ENCODE peak calls at places on chromosomes 3 and 15, in seven cellular contexts. One of them, this sample, is unnamed.

GRCh38 chr3:105938826-105939225 is 70.0 kb upstream of the CBLB start:
- DNase-seq in nephron progenitor cell: no peak
- DNase-seq in GM12864: no peak
- DNase-seq in suprapubic skin: no peak
- DNase-seq in GM20000: no peak
- DNase-seq in RWPE1: no peak
- DNase-seq in PC-9: no peak
- DNase-seq in this sample: no peak

GRCh38 chr15:40906101-40906946 is 12.1 kb downstream of the VPS18 start:
- DNase-seq in nephron progenitor cell: peak
- DNase-seq in GM12864: peak
- DNase-seq in suprapubic skin: peak
- DNase-seq in GM20000: peak
- DNase-seq in RWPE1: peak
- DNase-seq in PC-9: peak
- DNase-seq in this sample: peak

GRCh38 chr3:116614795-116615362 is 94.7 kb upstream of the TUSC7 start:
- DNase-seq in nephron progenitor cell: no peak
- DNase-seq in GM12864: no peak
- DNase-seq in suprapubic skin: no peak
- DNase-seq in GM20000: no peak
- DNase-seq in RWPE1: peak
- DNase-seq in PC-9: no peak
- DNase-seq in this sample: no peak

GRCh38 chr15:34984884-34985630 is 3.0 kb downstream of the ZNF770 start:
- DNase-seq in nephron progenitor cell: no peak
- DNase-seq in GM12864: no peak
- DNase-seq in suprapubic skin: no peak
- DNase-seq in GM20000: no peak
- DNase-seq in RWPE1: no peak
- DNase-seq in PC-9: no peak
- DNase-seq in this sample: no peak

GRCh38 chr15:40301467-40302179 is 6.1 kb downstream of the PLCB2 start:
- DNase-seq in nephron progenitor cell: no peak
- DNase-seq in GM12864: no peak
- DNase-seq in suprapubic skin: no peak
- DNase-seq in GM20000: no peak
- DNase-seq in RWPE1: no peak
- DNase-seq in PC-9: no peak
- DNase-seq in this sample: no peak

GRCh38 chr15:78242128-78242527 is 7.8 kb upstream of the ACSBG1 start:
- DNase-seq in nephron progenitor cell: peak
- DNase-seq in GM12864: no peak
- DNase-seq in suprapubic skin: no peak
- DNase-seq in GM20000: no peak
- DNase-seq in RWPE1: no peak
- DNase-seq in PC-9: no peak
- DNase-seq in this sample: no peak

GRCh38 chr3:14915636-14916222 is 31.7 kb upstream of the NR2C2 start:
- DNase-seq in nephron progenitor cell: no peak
- DNase-seq in GM12864: no peak
- DNase-seq in suprapubic skin: peak
- DNase-seq in GM20000: no peak
- DNase-seq in RWPE1: no peak
- DNase-seq in PC-9: no peak
- DNase-seq in this sample: peak

GRCh38 chr3:137172703-137173102 is 214.9 kb downstream of the IL20RB start:
- DNase-seq in nephron progenitor cell: no peak
- DNase-seq in GM12864: no peak
- DNase-seq in suprapubic skin: no peak
- DNase-seq in GM20000: no peak
- DNase-seq in RWPE1: no peak
- DNase-seq in PC-9: no peak
- DNase-seq in this sample: no peak

GRCh38 chr3:112582242-112582874 is 20.5 kb downstream of the SLC35A5 start:
- DNase-seq in nephron progenitor cell: peak
- DNase-seq in GM12864: no peak
- DNase-seq in suprapubic skin: no peak
- DNase-seq in GM20000: no peak
- DNase-seq in RWPE1: no peak
- DNase-seq in PC-9: peak
- DNase-seq in this sample: peak

GRCh38 chr3:131796558-131796957 is 238.3 kb downstream of the CPNE4 start:
- DNase-seq in nephron progenitor cell: no peak
- DNase-seq in GM12864: peak
- DNase-seq in suprapubic skin: no peak
- DNase-seq in GM20000: no peak
- DNase-seq in RWPE1: no peak
- DNase-seq in PC-9: no peak
- DNase-seq in this sample: no peak

GRCh38 chr3:128317101-128317697 is 149.5 kb downstream of the DNAJB8 start:
- DNase-seq in nephron progenitor cell: no peak
- DNase-seq in GM12864: no peak
- DNase-seq in suprapubic skin: peak
- DNase-seq in GM20000: no peak
- DNase-seq in RWPE1: no peak
- DNase-seq in PC-9: no peak
- DNase-seq in this sample: no peak

GRCh38 chr3:47994180-47994579 is 22.0 kb downstream of the MAP4 start:
- DNase-seq in nephron progenitor cell: no peak
- DNase-seq in GM12864: no peak
- DNase-seq in suprapubic skin: no peak
- DNase-seq in GM20000: no peak
- DNase-seq in RWPE1: no peak
- DNase-seq in PC-9: no peak
- DNase-seq in this sample: no peak

GRCh38 chr3:58633157-58633865 is 33.3 kb downstream of the FAM3D start:
- DNase-seq in nephron progenitor cell: no peak
- DNase-seq in GM12864: no peak
- DNase-seq in suprapubic skin: no peak
- DNase-seq in GM20000: no peak
- DNase-seq in RWPE1: no peak
- DNase-seq in PC-9: no peak
- DNase-seq in this sample: no peak

GRCh38 chr3:156483426-156483825 is 71.5 kb downstream of the SSR3 start:
- DNase-seq in nephron progenitor cell: no peak
- DNase-seq in GM12864: peak
- DNase-seq in suprapubic skin: no peak
- DNase-seq in GM20000: peak
- DNase-seq in RWPE1: peak
- DNase-seq in PC-9: peak
- DNase-seq in this sample: no peak

GRCh38 chr3:41698931-41699330 is 263.0 kb downstream of the ULK4 start:
- DNase-seq in nephron progenitor cell: no peak
- DNase-seq in GM12864: no peak
- DNase-seq in suprapubic skin: no peak
- DNase-seq in GM20000: no peak
- DNase-seq in RWPE1: no peak
- DNase-seq in PC-9: no peak
- DNase-seq in this sample: no peak

GRCh38 chr15:90818251-90819210 is 49.9 kb upstream of the FURIN start:
- DNase-seq in nephron progenitor cell: no peak
- DNase-seq in GM12864: no peak
- DNase-seq in suprapubic skin: no peak
- DNase-seq in GM20000: peak
- DNase-seq in RWPE1: no peak
- DNase-seq in PC-9: no peak
- DNase-seq in this sample: no peak

GRCh38 chr3:32577621-32578556 is 7.2 kb upstream of the DYNC1LI1 start:
- DNase-seq in nephron progenitor cell: no peak
- DNase-seq in GM12864: peak
- DNase-seq in suprapubic skin: no peak
- DNase-seq in GM20000: peak
- DNase-seq in RWPE1: no peak
- DNase-seq in PC-9: no peak
- DNase-seq in this sample: no peak

GRCh38 chr3:81500039-81500438 is 261.4 kb downstream of the GBE1 start:
- DNase-seq in nephron progenitor cell: no peak
- DNase-seq in GM12864: no peak
- DNase-seq in suprapubic skin: no peak
- DNase-seq in GM20000: no peak
- DNase-seq in RWPE1: no peak
- DNase-seq in PC-9: no peak
- DNase-seq in this sample: no peak

GRCh38 chr3:81496407-81497104 is 264.9 kb downstream of the GBE1 start:
- DNase-seq in nephron progenitor cell: no peak
- DNase-seq in GM12864: no peak
- DNase-seq in suprapubic skin: no peak
- DNase-seq in GM20000: no peak
- DNase-seq in RWPE1: no peak
- DNase-seq in PC-9: no peak
- DNase-seq in this sample: no peak

GRCh38 chr3:81492048-81492447 is 269.4 kb downstream of the GBE1 start:
- DNase-seq in nephron progenitor cell: no peak
- DNase-seq in GM12864: no peak
- DNase-seq in suprapubic skin: no peak
- DNase-seq in GM20000: no peak
- DNase-seq in RWPE1: no peak
- DNase-seq in PC-9: no peak
- DNase-seq in this sample: no peak

GRCh38 chr3:81502251-81502650 is 259.2 kb downstream of the GBE1 start:
- DNase-seq in nephron progenitor cell: no peak
- DNase-seq in GM12864: no peak
- DNase-seq in suprapubic skin: no peak
- DNase-seq in GM20000: no peak
- DNase-seq in RWPE1: no peak
- DNase-seq in PC-9: no peak
- DNase-seq in this sample: no peak

GRCh38 chr3:81497565-81497964 is 263.9 kb downstream of the GBE1 start:
- DNase-seq in nephron progenitor cell: no peak
- DNase-seq in GM12864: no peak
- DNase-seq in suprapubic skin: no peak
- DNase-seq in GM20000: no peak
- DNase-seq in RWPE1: no peak
- DNase-seq in PC-9: no peak
- DNase-seq in this sample: no peak
- TF ChIP-seq CTCF in nephron progenitor cell: no peak
- TF ChIP-seq CTCF in GM12864: no peak
- TF ChIP-seq CTCF in suprapubic skin: no peak
- TF ChIP-seq CTCF in GM20000: no peak
- TF ChIP-seq CTCF in RWPE1: no peak
- TF ChIP-seq CTCF in PC-9: no peak
- TF ChIP-seq CTCF in this sample: no peak

GRCh38 chr15:100853676-100854440 is 25.8 kb upstream of the ALDH1A3 start:
- DNase-seq in nephron progenitor cell: no peak
- DNase-seq in GM12864: no peak
- DNase-seq in suprapubic skin: no peak
- DNase-seq in GM20000: no peak
- DNase-seq in RWPE1: no peak
- DNase-seq in PC-9: no peak
- DNase-seq in this sample: no peak

GRCh38 chr15:100847194-100847593 is 32.4 kb upstream of the ALDH1A3 start:
- DNase-seq in nephron progenitor cell: no peak
- DNase-seq in GM12864: no peak
- DNase-seq in suprapubic skin: no peak
- DNase-seq in GM20000: no peak
- DNase-seq in RWPE1: no peak
- DNase-seq in PC-9: peak
- DNase-seq in this sample: no peak

GRCh38 chr15:100844778-100845177 is 34.9 kb upstream of the ALDH1A3 start:
- DNase-seq in nephron progenitor cell: no peak
- DNase-seq in GM12864: no peak
- DNase-seq in suprapubic skin: no peak
- DNase-seq in GM20000: no peak
- DNase-seq in RWPE1: no peak
- DNase-seq in PC-9: no peak
- DNase-seq in this sample: no peak

GRCh38 chr15:100852630-100853029 is 27.0 kb upstream of the ALDH1A3 start:
- DNase-seq in nephron progenitor cell: no peak
- DNase-seq in GM12864: no peak
- DNase-seq in suprapubic skin: no peak
- DNase-seq in GM20000: no peak
- DNase-seq in RWPE1: no peak
- DNase-seq in PC-9: no peak
- DNase-seq in this sample: no peak

GRCh38 chr15:100849021-100849831 is 30.4 kb upstream of the ALDH1A3 start:
- DNase-seq in nephron progenitor cell: peak
- DNase-seq in GM12864: no peak
- DNase-seq in suprapubic skin: no peak
- DNase-seq in GM20000: peak
- DNase-seq in RWPE1: peak
- DNase-seq in PC-9: peak
- DNase-seq in this sample: peak
- TF ChIP-seq CTCF in nephron progenitor cell: no peak
- TF ChIP-seq CTCF in GM12864: no peak
- TF ChIP-seq CTCF in suprapubic skin: no peak
- TF ChIP-seq CTCF in GM20000: peak
- TF ChIP-seq CTCF in RWPE1: peak
- TF ChIP-seq CTCF in PC-9: peak
- TF ChIP-seq CTCF in this sample: no peak

DNA sequence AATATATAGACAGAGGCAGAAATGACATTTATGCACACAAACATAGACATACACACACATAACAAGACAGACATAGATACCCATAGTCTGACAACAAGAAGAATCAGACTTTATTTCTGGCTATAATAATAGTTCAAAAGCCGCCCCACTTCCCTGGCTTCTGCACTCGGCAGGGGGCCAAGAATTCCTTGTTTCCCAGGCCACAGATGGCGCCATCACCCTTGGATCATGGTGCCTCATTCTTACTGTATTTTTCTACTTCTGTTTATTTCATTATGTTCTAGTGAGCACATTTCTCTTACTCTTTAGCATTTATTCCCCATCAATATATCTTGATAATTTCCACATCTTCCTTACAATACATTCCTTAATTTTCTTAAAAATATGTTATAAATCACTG is 387.5 kb downstream of the NLGN1 start:
- DNase-seq in nephron progenitor cell: no peak
- DNase-seq in GM12864: no peak
- DNase-seq in suprapubic skin: no peak
- DNase-seq in GM20000: no peak
- DNase-seq in RWPE1: no peak
- DNase-seq in PC-9: no peak
- DNase-seq in this sample: no peak
- TF ChIP-seq CTCF in nephron progenitor cell: no peak
- TF ChIP-seq CTCF in GM12864: no peak
- TF ChIP-seq CTCF in suprapubic skin: no peak
- TF ChIP-seq CTCF in GM20000: no peak
- TF ChIP-seq CTCF in RWPE1: no peak
- TF ChIP-seq CTCF in PC-9: no peak
- TF ChIP-seq CTCF in this sample: no peak

DNA sequence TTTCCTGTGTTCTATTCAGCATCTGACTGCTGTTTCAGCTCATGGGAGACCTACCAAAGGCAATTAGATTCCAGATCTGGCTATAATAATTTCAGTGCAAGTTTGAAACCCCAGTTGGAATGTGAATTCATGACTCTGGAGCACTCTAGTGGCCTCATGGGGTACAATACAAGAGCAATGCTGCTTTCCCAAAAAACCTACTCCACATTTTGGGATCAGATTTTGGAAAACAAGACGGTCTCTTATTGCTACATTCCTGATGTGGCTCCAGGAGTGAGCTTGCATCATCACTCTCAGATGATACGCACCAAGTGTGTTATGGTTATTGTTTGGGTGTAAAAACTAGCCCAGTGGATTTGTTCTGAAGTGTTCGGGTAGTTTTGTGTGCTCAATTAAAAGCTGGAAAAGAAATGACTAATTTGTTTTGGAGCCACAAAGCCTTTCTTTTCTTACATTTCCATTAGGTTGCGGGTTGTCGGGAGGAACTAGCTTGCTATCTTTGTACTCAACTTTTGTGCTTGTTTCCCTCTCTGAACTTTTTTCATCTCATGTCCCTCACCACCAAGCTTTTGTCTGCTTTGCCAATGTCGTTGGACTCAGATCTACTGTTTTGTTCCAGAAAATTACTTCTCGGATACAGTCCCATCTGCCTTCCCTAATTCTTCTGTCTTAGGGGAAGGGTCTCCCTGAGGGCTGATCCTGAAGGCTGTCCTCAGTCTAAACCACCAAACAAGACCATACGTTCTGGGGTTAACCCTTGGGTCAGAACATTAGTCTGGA is 272.1 kb downstream of the BBX start:
- DNase-seq in nephron progenitor cell: no peak
- DNase-seq in GM12864: no peak
- DNase-seq in suprapubic skin: no peak
- DNase-seq in GM20000: no peak
- DNase-seq in RWPE1: peak
- DNase-seq in PC-9: no peak
- DNase-seq in this sample: no peak
- TF ChIP-seq CTCF in nephron progenitor cell: no peak
- TF ChIP-seq CTCF in GM12864: peak
- TF ChIP-seq CTCF in suprapubic skin: no peak
- TF ChIP-seq CTCF in GM20000: no peak
- TF ChIP-seq CTCF in RWPE1: no peak
- TF ChIP-seq CTCF in PC-9: peak
- TF ChIP-seq CTCF in this sample: no peak